ENCODE peak calls at places on chromosomes 13 and 19, in six cellular contexts. One of them, this sample, is unnamed.
A peak's percentile ranks its signal among the peaks of the same experiment; 100 is the strongest.

GRCh38 chr13:109700176-109700575 is 86.2 kb downstream of the IRS2 start:
- DNase-seq in activated CD4-positive, alpha-beta T cell treated with anti-CD3 and anti-CD28 coated beads, Interleukin-2, amount 50 U/mL, for 1 hour: no peak
- DNase-seq in cardiac fibroblast: peak; percentile 94
- DNase-seq in KG1: peak; percentile 86
- DNase-seq in RPMI7951: peak; percentile 83
- DNase-seq in ACHN: peak; percentile 30
- DNase-seq in this sample: peak; percentile 45

GRCh38 chr19:4378886-4379285 is 21.5 kb downstream of the SH3GL1 start:
- DNase-seq in ACHN: no peak
- DNase-seq in activated CD4-positive, alpha-beta T cell treated with anti-CD3 and anti-CD28 coated beads, Interleukin-2, amount 50 U/mL, for 1 hour: no peak
- DNase-seq in cardiac fibroblast: no peak
- DNase-seq in KG1: no peak
- DNase-seq in RPMI7951: no peak
- DNase-seq in this sample: no peak

GRCh38 chr13:32150239-32150638 is 118.7 kb downstream of the FRY start:
- DNase-seq in KG1: no peak
- DNase-seq in cardiac fibroblast: peak; percentile 61
- DNase-seq in ACHN: no peak
- DNase-seq in activated CD4-positive, alpha-beta T cell treated with anti-CD3 and anti-CD28 coated beads, Interleukin-2, amount 50 U/mL, for 1 hour: no peak
- DNase-seq in RPMI7951: no peak
- DNase-seq in this sample: no peak

GRCh38 chr13:109840201-109840892 is 54.0 kb upstream of the IRS2 start:
- DNase-seq in cardiac fibroblast: peak; percentile 56
- DNase-seq in ACHN: peak; percentile 29
- DNase-seq in RPMI7951: peak; percentile 77
- DNase-seq in KG1: no peak
- DNase-seq in activated CD4-positive, alpha-beta T cell treated with anti-CD3 and anti-CD28 coated beads, Interleukin-2, amount 50 U/mL, for 1 hour: no peak
- DNase-seq in this sample: no peak

GRCh38 chr19:45173816-45174215 is 4.2 kb downstream of the TRAPPC6A start:
- DNase-seq in RPMI7951: peak; percentile 88
- DNase-seq in activated CD4-positive, alpha-beta T cell treated with anti-CD3 and anti-CD28 coated beads, Interleukin-2, amount 50 U/mL, for 1 hour: no peak
- DNase-seq in cardiac fibroblast: no peak
- DNase-seq in ACHN: peak; percentile 50
- DNase-seq in KG1: no peak
- DNase-seq in this sample: no peak

GRCh38 chr13:34408635-34409034 is 533.4 kb upstream of the NBEA start:
- DNase-seq in RPMI7951: no peak
- DNase-seq in activated CD4-positive, alpha-beta T cell treated with anti-CD3 and anti-CD28 coated beads, Interleukin-2, amount 50 U/mL, for 1 hour: no peak
- DNase-seq in KG1: no peak
- DNase-seq in cardiac fibroblast: no peak
- DNase-seq in ACHN: no peak
- DNase-seq in this sample: no peak

GRCh38 chr19:47296036-47296435 is 13.6 kb upstream of the C5AR1 start:
- DNase-seq in KG1: peak; percentile 83
- DNase-seq in cardiac fibroblast: peak; percentile 84
- DNase-seq in ACHN: peak; percentile 71
- DNase-seq in activated CD4-positive, alpha-beta T cell treated with anti-CD3 and anti-CD28 coated beads, Interleukin-2, amount 50 U/mL, for 1 hour: peak; percentile 71
- DNase-seq in RPMI7951: peak; percentile 69
- DNase-seq in this sample: peak; percentile 61

GRCh38 chr19:42846597-42846996 is 32.9 kb downstream of the PSG1 start:
- DNase-seq in RPMI7951: no peak
- DNase-seq in activated CD4-positive, alpha-beta T cell treated with anti-CD3 and anti-CD28 coated beads, Interleukin-2, amount 50 U/mL, for 1 hour: no peak
- DNase-seq in KG1: no peak
- DNase-seq in cardiac fibroblast: no peak
- DNase-seq in ACHN: no peak
- DNase-seq in this sample: no peak

GRCh38 chr19:52190679-52191293 is 934 bp downstream of the PPP2R1A start:
- DNase-seq in KG1: no peak
- DNase-seq in RPMI7951: peak; percentile 56
- DNase-seq in cardiac fibroblast: peak; percentile 63
- DNase-seq in activated CD4-positive, alpha-beta T cell treated with anti-CD3 and anti-CD28 coated beads, Interleukin-2, amount 50 U/mL, for 1 hour: no peak
- DNase-seq in ACHN: peak; percentile 32
- DNase-seq in this sample: no peak

GRCh38 chr19:49064768-49065611 is at the start of gene NTF4:
- DNase-seq in ACHN: peak; percentile 35
- DNase-seq in RPMI7951: no peak
- DNase-seq in activated CD4-positive, alpha-beta T cell treated with anti-CD3 and anti-CD28 coated beads, Interleukin-2, amount 50 U/mL, for 1 hour: no peak
- DNase-seq in cardiac fibroblast: peak; percentile 28
- DNase-seq in KG1: no peak
- DNase-seq in this sample: no peak

GRCh38 chr13:36639610-36640009 is 34.2 kb upstream of the SERTM1 start:
- DNase-seq in activated CD4-positive, alpha-beta T cell treated with anti-CD3 and anti-CD28 coated beads, Interleukin-2, amount 50 U/mL, for 1 hour: no peak
- DNase-seq in ACHN: no peak
- DNase-seq in KG1: no peak
- DNase-seq in cardiac fibroblast: no peak
- DNase-seq in RPMI7951: no peak
- DNase-seq in this sample: no peak

GRCh38 chr19:50233308-50233910 is 30.0 kb downstream of the MYH14 start:
- DNase-seq in ACHN: no peak
- DNase-seq in KG1: no peak
- DNase-seq in cardiac fibroblast: no peak
- DNase-seq in RPMI7951: no peak
- DNase-seq in activated CD4-positive, alpha-beta T cell treated with anti-CD3 and anti-CD28 coated beads, Interleukin-2, amount 50 U/mL, for 1 hour: no peak
- DNase-seq in this sample: no peak

GRCh38 chr19:3369337-3370213 is 3.2 kb downstream of the NFIC start:
- DNase-seq in cardiac fibroblast: no peak
- DNase-seq in activated CD4-positive, alpha-beta T cell treated with anti-CD3 and anti-CD28 coated beads, Interleukin-2, amount 50 U/mL, for 1 hour: no peak
- DNase-seq in KG1: no peak
- DNase-seq in RPMI7951: peak; percentile 54
- DNase-seq in ACHN: peak; percentile 55
- DNase-seq in this sample: no peak

GRCh38 chr19:54451331-54451871 is 2.4 kb downstream of the LENG8 start:
- DNase-seq in KG1: no peak
- DNase-seq in activated CD4-positive, alpha-beta T cell treated with anti-CD3 and anti-CD28 coated beads, Interleukin-2, amount 50 U/mL, for 1 hour: no peak
- DNase-seq in RPMI7951: peak; percentile 50
- DNase-seq in cardiac fibroblast: no peak
- DNase-seq in ACHN: no peak
- DNase-seq in this sample: no peak

GRCh38 chr19:45223879-45224278 is 21.3 kb downstream of the EXOC3L2 start:
- DNase-seq in ACHN: no peak
- DNase-seq in activated CD4-positive, alpha-beta T cell treated with anti-CD3 and anti-CD28 coated beads, Interleukin-2, amount 50 U/mL, for 1 hour: no peak
- DNase-seq in KG1: no peak
- DNase-seq in RPMI7951: no peak
- DNase-seq in cardiac fibroblast: no peak
- DNase-seq in this sample: no peak

GRCh38 chr13:42071667-42072419 is 23.4 kb downstream of the DGKH start:
- DNase-seq in RPMI7951: no peak
- DNase-seq in activated CD4-positive, alpha-beta T cell treated with anti-CD3 and anti-CD28 coated beads, Interleukin-2, amount 50 U/mL, for 1 hour: no peak
- DNase-seq in KG1: no peak
- DNase-seq in ACHN: no peak
- DNase-seq in cardiac fibroblast: peak; percentile 38
- DNase-seq in this sample: no peak

GRCh38 chr13:51942189-51942588 is 69.1 kb downstream of the ATP7B start:
- DNase-seq in KG1: no peak
- DNase-seq in activated CD4-positive, alpha-beta T cell treated with anti-CD3 and anti-CD28 coated beads, Interleukin-2, amount 50 U/mL, for 1 hour: peak; percentile 38
- DNase-seq in cardiac fibroblast: no peak
- DNase-seq in RPMI7951: no peak
- DNase-seq in ACHN: no peak
- DNase-seq in this sample: no peak

GRCh38 chr19:18408053-18408476 is 10.6 kb upstream of the LRRC25 start:
- DNase-seq in KG1: peak; percentile 16
- DNase-seq in cardiac fibroblast: no peak
- DNase-seq in RPMI7951: no peak
- DNase-seq in ACHN: peak; percentile 95
- DNase-seq in activated CD4-positive, alpha-beta T cell treated with anti-CD3 and anti-CD28 coated beads, Interleukin-2, amount 50 U/mL, for 1 hour: no peak
- DNase-seq in this sample: no peak

GRCh38 chr13:106701810-106702341 is 133.9 kb upstream of the ARGLU1 start:
- DNase-seq in RPMI7951: no peak
- DNase-seq in activated CD4-positive, alpha-beta T cell treated with anti-CD3 and anti-CD28 coated beads, Interleukin-2, amount 50 U/mL, for 1 hour: no peak
- DNase-seq in cardiac fibroblast: no peak
- DNase-seq in ACHN: no peak
- DNase-seq in KG1: no peak
- DNase-seq in this sample: peak; percentile 86

GRCh38 chr13:113802090-113802531 is 43.1 kb downstream of the TMEM255B start:
- DNase-seq in RPMI7951: peak; percentile 87
- DNase-seq in KG1: no peak
- DNase-seq in ACHN: no peak
- DNase-seq in activated CD4-positive, alpha-beta T cell treated with anti-CD3 and anti-CD28 coated beads, Interleukin-2, amount 50 U/mL, for 1 hour: no peak
- DNase-seq in cardiac fibroblast: peak; percentile 83
- DNase-seq in this sample: peak; percentile 49